ENCODE peak calls at places on chromosomes 7 and 10, in four cellular contexts. One of them, this sample, is unnamed.

GRCh38 chr7:29140873-29141468 is 5.4 kb downstream of the CPVL start:
- DNase-seq in NB4: peak
- DNase-seq in astrocyte: no peak
- DNase-seq in AG04450: no peak
- DNase-seq in this sample: no peak

GRCh38 chr10:117960345-117960744 is 86.4 kb downstream of the RAB11FIP2 start:
- DNase-seq in NB4: no peak
- DNase-seq in astrocyte: peak
- DNase-seq in AG04450: no peak
- DNase-seq in this sample: no peak

GRCh38 chr10:129253551-129254179 is 213.4 kb upstream of the MGMT start:
- DNase-seq in NB4: no peak
- DNase-seq in astrocyte: no peak
- DNase-seq in AG04450: no peak
- DNase-seq in this sample: no peak

GRCh38 chr10:88897019-88897853 is 17.2 kb downstream of the STAMBPL1 start:
- DNase-seq in NB4: no peak
- DNase-seq in astrocyte: no peak
- DNase-seq in AG04450: no peak
- DNase-seq in this sample: no peak

GRCh38 chr10:43203491-43204393 is 63.1 kb downstream of the RASGEF1A start:
- DNase-seq in NB4: peak
- DNase-seq in astrocyte: no peak
- DNase-seq in AG04450: no peak
- DNase-seq in this sample: peak

GRCh38 chr7:148344406-148344805 is 246.2 kb upstream of the C7orf33 start:
- DNase-seq in NB4: no peak
- DNase-seq in astrocyte: no peak
- DNase-seq in AG04450: no peak
- DNase-seq in this sample: no peak

GRCh38 chr10:79088613-79089355 is 20.0 kb downstream of the ZMIZ1 start:
- DNase-seq in NB4: no peak
- DNase-seq in astrocyte: no peak
- DNase-seq in AG04450: no peak
- DNase-seq in this sample: no peak

GRCh38 chr7:147913239-147913638 is 677.3 kb upstream of the C7orf33 start:
- DNase-seq in NB4: no peak
- DNase-seq in astrocyte: no peak
- DNase-seq in AG04450: no peak
- DNase-seq in this sample: no peak

GRCh38 chr10:15802375-15802949 is 57.8 kb downstream of the MINDY3 start:
- DNase-seq in NB4: no peak
- DNase-seq in astrocyte: no peak
- DNase-seq in AG04450: no peak
- DNase-seq in this sample: no peak

GRCh38 chr10:103513383-103514060 is 20.0 kb downstream of the NEURL1 start:
- DNase-seq in NB4: no peak
- DNase-seq in astrocyte: no peak
- DNase-seq in AG04450: no peak
- DNase-seq in this sample: no peak

GRCh38 chr7:50818324-50818723 is 35.6 kb upstream of the GRB10 start:
- DNase-seq in NB4: no peak
- DNase-seq in astrocyte: no peak
- DNase-seq in AG04450: no peak
- DNase-seq in this sample: no peak

GRCh38 chr7:84746347-84746746 is 440.5 kb downstream of the SEMA3D start:
- DNase-seq in NB4: no peak
- DNase-seq in astrocyte: no peak
- DNase-seq in AG04450: no peak
- DNase-seq in this sample: no peak

GRCh38 chr7:98240961-98241673 is 10.9 kb downstream of the TECPR1 start:
- DNase-seq in NB4: peak
- DNase-seq in astrocyte: no peak
- DNase-seq in AG04450: no peak
- DNase-seq in this sample: no peak

GRCh38 chr10:57992321-57993077 is 275.2 kb downstream of the IPMK start:
- DNase-seq in NB4: no peak
- DNase-seq in astrocyte: peak
- DNase-seq in AG04450: no peak
- DNase-seq in this sample: no peak

GRCh38 chr10:44801383-44802327 is 109.5 kb upstream of the TMEM72 start:
- DNase-seq in NB4: no peak
- DNase-seq in astrocyte: peak
- DNase-seq in AG04450: peak
- DNase-seq in this sample: peak

GRCh38 chr7:105353752-105354328 is 34.9 kb downstream of the SRPK2 start:
- DNase-seq in NB4: peak
- DNase-seq in astrocyte: peak
- DNase-seq in AG04450: no peak
- DNase-seq in this sample: no peak

GRCh38 chr10:122464158-122464510 is 2.8 kb downstream of the HTRA1 start:
- DNase-seq in NB4: no peak
- DNase-seq in astrocyte: no peak
- DNase-seq in AG04450: no peak
- DNase-seq in this sample: no peak

GRCh38 chr10:50554995-50555568 is 68.7 kb downstream of the SGMS1 start:
- DNase-seq in NB4: no peak
- DNase-seq in astrocyte: peak
- DNase-seq in AG04450: no peak
- DNase-seq in this sample: no peak

GRCh38 chr10:37713642-37714041 is 143.8 kb downstream of the ZNF248 start:
- DNase-seq in NB4: peak
- DNase-seq in astrocyte: no peak
- DNase-seq in AG04450: no peak
- DNase-seq in this sample: no peak

GRCh38 chr7:98399462-98399861 is 1.4 kb downstream of the BAIAP2L1 start:
- DNase-seq in NB4: no peak
- DNase-seq in astrocyte: peak
- DNase-seq in AG04450: no peak
- DNase-seq in this sample: no peak

GRCh38 chr7:117630501-117630900 is 150.7 kb downstream of the CFTR start:
- DNase-seq in NB4: no peak
- DNase-seq in astrocyte: no peak
- DNase-seq in AG04450: no peak
- DNase-seq in this sample: no peak

GRCh38 chr7:101114492-101114891 is 12.4 kb upstream of the SERPINE1 start:
- DNase-seq in NB4: no peak
- DNase-seq in astrocyte: no peak
- DNase-seq in AG04450: no peak
- DNase-seq in this sample: no peak

GRCh38 chr7:27962250-27962649 is 218.3 kb downstream of the JAZF1 start:
- DNase-seq in NB4: no peak
- DNase-seq in astrocyte: no peak
- DNase-seq in AG04450: no peak
- DNase-seq in this sample: no peak

GRCh38 chr7:100897772-100898454 is 2.2 kb upstream of the ACHE start:
- DNase-seq in NB4: no peak
- DNase-seq in astrocyte: no peak
- DNase-seq in AG04450: no peak
- DNase-seq in this sample: no peak

GRCh38 chr7:41333506-41333905 is 369.4 kb downstream of the INHBA start:
- DNase-seq in NB4: no peak
- DNase-seq in astrocyte: peak
- DNase-seq in AG04450: peak
- DNase-seq in this sample: no peak

GRCh38 chr7:51847461-51848134 is 531.0 kb upstream of the COBL start:
- DNase-seq in NB4: peak
- DNase-seq in astrocyte: no peak
- DNase-seq in AG04450: no peak
- DNase-seq in this sample: no peak

GRCh38 chr10:3568983-3569382 is 216.0 kb downstream of the KLF6 start:
- DNase-seq in NB4: no peak
- DNase-seq in astrocyte: no peak
- DNase-seq in AG04450: no peak
- DNase-seq in this sample: no peak

GRCh38 chr7:27096756-27097514 is 1.1 kb upstream of the HOXA1 start:
- DNase-seq in NB4: peak
- DNase-seq in astrocyte: peak
- DNase-seq in AG04450: no peak
- DNase-seq in this sample: peak

GRCh38 chr7:135179321-135179925 is 8.9 kb upstream of the CYREN start:
- DNase-seq in NB4: no peak
- DNase-seq in astrocyte: no peak
- DNase-seq in AG04450: no peak
- DNase-seq in this sample: no peak

GRCh38 chr10:23343591-23344225 is 889 bp downstream of the C10orf67 start:
- DNase-seq in NB4: no peak
- DNase-seq in astrocyte: peak
- DNase-seq in AG04450: no peak
- DNase-seq in this sample: peak

DNA sequence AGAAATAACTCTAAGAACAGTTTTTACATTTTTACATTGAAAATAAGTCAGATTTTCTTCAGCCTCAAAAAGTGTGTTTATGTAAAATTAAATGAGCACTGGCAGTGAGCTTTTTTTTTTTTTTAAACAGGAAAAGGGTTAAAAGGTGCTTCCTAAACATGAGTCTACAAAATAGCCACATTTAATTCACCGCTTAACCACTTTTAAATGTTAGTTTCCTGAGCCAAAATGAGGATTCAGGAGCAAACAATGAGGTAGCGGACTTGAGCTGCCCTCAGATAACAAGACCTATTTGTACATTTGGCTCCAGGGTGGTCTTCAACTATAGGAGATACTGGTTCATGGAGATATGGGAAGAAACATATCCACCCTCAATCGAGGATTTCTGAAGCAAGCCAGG is 22.8 kb downstream of the AKR1C3 start:
- DNase-seq in NB4: no peak
- DNase-seq in astrocyte: no peak
- DNase-seq in AG04450: no peak
- DNase-seq in this sample: no peak
- H3K4me3 ChIP-seq in NB4: no peak
- H3K4me3 ChIP-seq in astrocyte: no peak
- H3K4me3 ChIP-seq in AG04450: no peak
- H3K4me3 ChIP-seq in this sample: no peak

GRCh38 chr10:125079091-125079600 is 81.2 kb downstream of the CTBP2 start:
- DNase-seq in NB4: no peak
- DNase-seq in astrocyte: no peak
- DNase-seq in AG04450: no peak
- DNase-seq in this sample: no peak

GRCh38 chr10:125082881-125083575 is 77.3 kb downstream of the CTBP2 start:
- DNase-seq in NB4: no peak
- DNase-seq in astrocyte: no peak
- DNase-seq in AG04450: no peak
- DNase-seq in this sample: no peak

GRCh38 chr10:125080984-125081383 is 79.4 kb downstream of the CTBP2 start:
- DNase-seq in NB4: no peak
- DNase-seq in astrocyte: no peak
- DNase-seq in AG04450: no peak
- DNase-seq in this sample: no peak

GRCh38 chr10:125081931-125082330 is 78.4 kb downstream of the CTBP2 start:
- DNase-seq in NB4: no peak
- DNase-seq in astrocyte: no peak
- DNase-seq in AG04450: no peak
- DNase-seq in this sample: no peak

GRCh38 chr10:125080296-125080695 is 80.1 kb downstream of the CTBP2 start:
- DNase-seq in NB4: no peak
- DNase-seq in astrocyte: no peak
- DNase-seq in AG04450: no peak
- DNase-seq in this sample: no peak
- H3K4me3 ChIP-seq in NB4: no peak
- H3K4me3 ChIP-seq in astrocyte: no peak
- H3K4me3 ChIP-seq in AG04450: no peak
- H3K4me3 ChIP-seq in this sample: no peak

GRCh38 chr7:34570300-34570699 is 87.7 kb upstream of the NPSR1 start:
- DNase-seq in NB4: no peak
- DNase-seq in astrocyte: no peak
- DNase-seq in AG04450: no peak
- DNase-seq in this sample: no peak
- H3K4me3 ChIP-seq in NB4: no peak
- H3K4me3 ChIP-seq in astrocyte: no peak
- H3K4me3 ChIP-seq in AG04450: no peak
- H3K4me3 ChIP-seq in this sample: no peak

GRCh38 chr7:35695628-35695888 is 623 bp upstream of the HERPUD2 start:
- DNase-seq in NB4: peak
- DNase-seq in astrocyte: no peak
- DNase-seq in AG04450: no peak
- DNase-seq in this sample: no peak

GRCh38 chr7:35694161-35694783 is 663 bp downstream of the HERPUD2 start:
- DNase-seq in NB4: peak
- DNase-seq in astrocyte: no peak
- DNase-seq in AG04450: no peak
- DNase-seq in this sample: peak

GRCh38 chr7:35694784-35695627 is at the start of gene HERPUD2:
- DNase-seq in NB4: peak
- DNase-seq in astrocyte: peak
- DNase-seq in AG04450: peak
- DNase-seq in this sample: peak

GRCh38 chr7:35697414-35698175 is 2.7 kb upstream of the HERPUD2 start:
- DNase-seq in NB4: no peak
- DNase-seq in astrocyte: peak
- DNase-seq in AG04450: no peak
- DNase-seq in this sample: no peak

GRCh38 chr7:35695987-35696386 is 1.1 kb upstream of the HERPUD2 start:
- DNase-seq in NB4: peak
- DNase-seq in astrocyte: no peak
- DNase-seq in AG04450: no peak
- DNase-seq in this sample: no peak
- H3K4me3 ChIP-seq in NB4: peak
- H3K4me3 ChIP-seq in astrocyte: peak
- H3K4me3 ChIP-seq in AG04450: peak
- H3K4me3 ChIP-seq in this sample: peak

DNA sequence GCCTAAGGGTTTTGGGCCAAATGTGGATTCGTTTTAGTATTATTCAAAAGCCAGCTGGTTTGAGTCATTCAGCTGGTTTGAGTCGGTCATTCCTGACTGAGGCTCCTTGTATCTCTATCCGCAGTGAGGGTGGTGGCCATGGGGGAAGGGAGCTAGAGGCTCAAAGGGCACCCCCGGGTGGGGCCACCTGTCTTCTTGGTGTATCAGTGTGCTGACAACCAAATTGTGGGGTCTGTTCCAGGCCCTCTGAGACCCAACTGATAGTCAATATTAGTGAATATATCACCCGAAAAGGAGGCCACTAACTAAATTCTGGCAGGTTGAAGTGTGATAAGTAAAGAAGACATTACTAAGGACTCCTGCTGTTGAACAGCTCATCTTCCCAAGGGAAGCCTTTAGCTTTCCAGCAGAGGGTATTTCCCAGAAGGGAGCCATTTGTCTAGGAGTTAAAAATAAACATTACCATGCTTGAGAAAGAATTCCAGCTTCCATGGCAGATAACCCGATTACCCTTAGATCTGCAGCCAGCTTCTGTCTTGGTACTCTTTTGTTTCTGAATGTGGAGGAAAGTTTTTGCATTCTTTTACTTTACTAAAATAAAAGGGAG is 29.9 kb upstream of the DDX50 start:
- DNase-seq in NB4: no peak
- DNase-seq in astrocyte: peak
- DNase-seq in AG04450: peak
- DNase-seq in this sample: no peak
- H3K4me3 ChIP-seq in NB4: no peak
- H3K4me3 ChIP-seq in astrocyte: no peak
- H3K4me3 ChIP-seq in AG04450: no peak
- H3K4me3 ChIP-seq in this sample: no peak

This sample was measured in ovary.